ENCODE peak calls at places on chromosome 14, in four cellular contexts. One of them, this sample, is unnamed.

GRCh38 chr14:81516941-81517797 is 16.5 kb downstream of the SEL1L start:
- DNase-seq in thyroid gland: peak
- DNase-seq in stimulated activated effector memory CD8-positive, alpha-beta T cell treated with anti-CD3 and anti-CD28 coated beads, Interleukin-12 subunit alpha, Interleukin-12 subunit beta, amount 100 ng/mL, for 72 hours: no peak
- DNase-seq in activated CD8-positive, alpha-beta T cell treated with anti-CD3 and anti-CD28 coated beads for 36 hours: no peak
- DNase-seq in this sample: peak

GRCh38 chr14:24574206-24574774 is 1.8 kb downstream of the CTSG start:
- DNase-seq in stimulated activated effector memory CD8-positive, alpha-beta T cell treated with anti-CD3 and anti-CD28 coated beads, Interleukin-12 subunit alpha, Interleukin-12 subunit beta, amount 100 ng/mL, for 72 hours: no peak
- DNase-seq in thyroid gland: no peak
- DNase-seq in activated CD8-positive, alpha-beta T cell treated with anti-CD3 and anti-CD28 coated beads for 36 hours: no peak
- DNase-seq in this sample: no peak

GRCh38 chr14:99924379-99924778 is 131.2 kb downstream of the EML1 start:
- DNase-seq in thyroid gland: no peak
- DNase-seq in activated CD8-positive, alpha-beta T cell treated with anti-CD3 and anti-CD28 coated beads for 36 hours: no peak
- DNase-seq in stimulated activated effector memory CD8-positive, alpha-beta T cell treated with anti-CD3 and anti-CD28 coated beads, Interleukin-12 subunit alpha, Interleukin-12 subunit beta, amount 100 ng/mL, for 72 hours: no peak
- DNase-seq in this sample: no peak

GRCh38 chr14:61034416-61035100 is 53.5 kb downstream of the SLC38A6 start:
- DNase-seq in activated CD8-positive, alpha-beta T cell treated with anti-CD3 and anti-CD28 coated beads for 36 hours: no peak
- DNase-seq in thyroid gland: peak
- DNase-seq in stimulated activated effector memory CD8-positive, alpha-beta T cell treated with anti-CD3 and anti-CD28 coated beads, Interleukin-12 subunit alpha, Interleukin-12 subunit beta, amount 100 ng/mL, for 72 hours: no peak
- DNase-seq in this sample: no peak

GRCh38 chr14:100975668-100976067 is 72.1 kb upstream of the RTL1 start:
- DNase-seq in activated CD8-positive, alpha-beta T cell treated with anti-CD3 and anti-CD28 coated beads for 36 hours: no peak
- DNase-seq in stimulated activated effector memory CD8-positive, alpha-beta T cell treated with anti-CD3 and anti-CD28 coated beads, Interleukin-12 subunit alpha, Interleukin-12 subunit beta, amount 100 ng/mL, for 72 hours: no peak
- DNase-seq in thyroid gland: no peak
- DNase-seq in this sample: peak

GRCh38 chr14:80310950-80311349 is 99.6 kb upstream of the DIO2 start:
- DNase-seq in thyroid gland: no peak
- DNase-seq in stimulated activated effector memory CD8-positive, alpha-beta T cell treated with anti-CD3 and anti-CD28 coated beads, Interleukin-12 subunit alpha, Interleukin-12 subunit beta, amount 100 ng/mL, for 72 hours: no peak
- DNase-seq in activated CD8-positive, alpha-beta T cell treated with anti-CD3 and anti-CD28 coated beads for 36 hours: no peak
- DNase-seq in this sample: peak

GRCh38 chr14:43765474-43765873 is 741.6 kb downstream of the FSCB start:
- DNase-seq in activated CD8-positive, alpha-beta T cell treated with anti-CD3 and anti-CD28 coated beads for 36 hours: no peak
- DNase-seq in thyroid gland: no peak
- DNase-seq in stimulated activated effector memory CD8-positive, alpha-beta T cell treated with anti-CD3 and anti-CD28 coated beads, Interleukin-12 subunit alpha, Interleukin-12 subunit beta, amount 100 ng/mL, for 72 hours: no peak
- DNase-seq in this sample: no peak

GRCh38 chr14:29653303-29653702 is 274.3 kb downstream of the PRKD1 start:
- DNase-seq in activated CD8-positive, alpha-beta T cell treated with anti-CD3 and anti-CD28 coated beads for 36 hours: no peak
- DNase-seq in stimulated activated effector memory CD8-positive, alpha-beta T cell treated with anti-CD3 and anti-CD28 coated beads, Interleukin-12 subunit alpha, Interleukin-12 subunit beta, amount 100 ng/mL, for 72 hours: no peak
- DNase-seq in thyroid gland: no peak
- DNase-seq in this sample: no peak